ENCODE peak calls at places on chromosomes 13 and 19, in four cellular contexts. M is lower leg skin, Q is tibial nerve, W is HFF-Myc. E is an unnamed sample.

GRCh38 chr13:20566424-20566916 is 487 bp upstream of the IFT88 start:
- DNase-seq in W (peak), M (peak), Q (peak), E (peak)

GRCh38 chr19:16702123-16702522 is 17.5 kb upstream of the NWD1 start:
- DNase-seq in W (peak), Q (peak), M (no peak), E (no peak)

GRCh38 chr13:34408635-34409034 is 533.4 kb upstream of the NBEA start:
- DNase-seq in Q (no peak), M (no peak), W (no peak), E (no peak)

GRCh38 chr19:33432408-33433170 is 59.1 kb downstream of the CEBPG start:
- DNase-seq in M (no peak), Q (no peak), W (no peak), E (no peak)

GRCh38 chr19:5534787-5535586 is 32.8 kb downstream of the TINCR start:
- DNase-seq in Q (no peak), W (no peak), M (no peak), E (no peak)

GRCh38 chr19:3712663-3713531 is 4.7 kb downstream of the TJP3 start:
- DNase-seq in M (no peak), W (no peak), Q (no peak), E (no peak)

GRCh38 chr13:98994896-98995295 is 17.0 kb upstream of the DOCK9 start:
- DNase-seq in W (no peak), M (no peak), Q (no peak), E (no peak)

GRCh38 chr13:60492187-60492586 is 95.2 kb downstream of the TDRD3 start:
- DNase-seq in Q (no peak), W (no peak), M (no peak), E (no peak)

GRCh38 chr13:110506859-110507566 is 54.5 kb downstream of the RAB20 start:
- DNase-seq in W (no peak), Q (peak), M (no peak), E (no peak)

GRCh38 chr13:38941353-38941945 is 49.2 kb downstream of the STOML3 start:
- DNase-seq in M (no peak), Q (no peak), W (no peak), E (no peak)

GRCh38 chr13:60990032-60990733 is 425.5 kb downstream of the PCDH20 start:
- DNase-seq in Q (no peak), W (no peak), M (no peak), E (no peak)

GRCh38 chr13:80921556-80921955 is 580.6 kb upstream of the SPRY2 start:
- DNase-seq in W (no peak), Q (no peak), M (no peak), E (no peak)

GRCh38 chr19:16143399-16144215 is at the start of gene HSH2D:
- DNase-seq in W (no peak), Q (no peak), M (peak), E (no peak)

GRCh38 chr19:39156230-39156890 is 30.8 kb downstream of the PAK4 start:
- DNase-seq in M (no peak), W (no peak), Q (no peak), E (no peak)

GRCh38 chr19:17112700-17113099 is 37.1 kb downstream of the MYO9B start:
- DNase-seq in M (no peak), W (no peak), Q (no peak), E (no peak)

GRCh38 chr13:101455863-101456262 is 3.4 kb downstream of the ITGBL1 start:
- DNase-seq in Q (no peak), W (peak), M (no peak), E (peak)

GRCh38 chr13:31282741-31283455 is 83.1 kb downstream of the B3GLCT start:
- DNase-seq in M (no peak), Q (no peak), W (no peak), E (peak)

GRCh38 chr13:20127563-20128458 is 33.0 kb downstream of the GJA3 start:
- DNase-seq in W (no peak), M (peak), Q (peak), E (no peak)

GRCh38 chr13:33290421-33290965 is 4.9 kb upstream of the STARD13 start:
- DNase-seq in M (no peak), W (no peak), Q (no peak), E (no peak)

GRCh38 chr13:73200432-73200831 is 141.6 kb downstream of the KLF5 start:
- DNase-seq in W (no peak), M (no peak), Q (no peak), E (peak)

DNA sequence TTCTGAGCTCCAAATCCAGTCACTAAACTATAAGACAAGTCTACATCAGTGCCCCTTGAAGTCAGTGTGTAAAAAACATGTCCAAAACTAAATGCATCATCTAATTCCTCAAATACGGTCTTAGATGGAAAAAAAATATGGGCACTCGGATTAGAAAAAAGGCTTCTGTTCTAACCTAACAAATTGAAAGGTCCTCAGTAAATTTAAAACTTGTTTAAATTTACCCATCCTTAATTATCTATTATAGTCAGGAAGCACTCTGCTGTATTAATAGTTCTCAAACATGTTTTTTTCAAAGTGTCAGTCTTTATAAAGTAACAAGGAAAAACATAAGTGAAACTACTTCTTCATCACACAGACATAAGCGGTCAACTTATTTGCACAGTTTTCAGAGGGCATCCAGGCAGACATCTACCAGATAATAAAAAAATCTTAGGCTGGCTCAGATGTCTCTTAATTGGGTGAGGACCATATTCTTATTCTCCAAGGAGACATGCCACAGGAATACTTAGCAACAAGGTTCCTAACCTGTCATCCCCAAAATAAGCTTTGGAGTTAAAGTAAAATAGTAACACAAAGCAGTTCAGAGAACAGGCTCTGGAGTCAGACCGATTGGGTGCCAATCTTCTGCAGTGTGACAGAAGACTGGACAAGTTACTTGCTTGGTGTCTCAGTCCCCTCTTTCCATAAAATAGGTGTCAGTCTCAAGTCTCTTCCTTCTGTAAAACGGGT is 33.4 kb downstream of the ELF1 start:
- DNase-seq in W (no peak), Q (no peak), M (no peak), E (no peak)
- TF ChIP-seq CTCF in W (no peak), Q (no peak), M (no peak), E (no peak)

GRCh38 chr19:28242317-28242927 is 970.5 kb downstream of the UQCRFS1 start:
- DNase-seq in M (no peak), W (peak), Q (peak), E (peak)
- TF ChIP-seq CTCF in M (no peak), W (peak), Q (peak), E (peak)

GRCh38 chr19:11984986-11985385 is 20.1 kb downstream of the ZNF763 start:
- DNase-seq in W (no peak), Q (no peak), M (no peak), E (no peak)
- TF ChIP-seq CTCF in W (peak), Q (no peak), M (no peak), E (no peak)

DNA sequence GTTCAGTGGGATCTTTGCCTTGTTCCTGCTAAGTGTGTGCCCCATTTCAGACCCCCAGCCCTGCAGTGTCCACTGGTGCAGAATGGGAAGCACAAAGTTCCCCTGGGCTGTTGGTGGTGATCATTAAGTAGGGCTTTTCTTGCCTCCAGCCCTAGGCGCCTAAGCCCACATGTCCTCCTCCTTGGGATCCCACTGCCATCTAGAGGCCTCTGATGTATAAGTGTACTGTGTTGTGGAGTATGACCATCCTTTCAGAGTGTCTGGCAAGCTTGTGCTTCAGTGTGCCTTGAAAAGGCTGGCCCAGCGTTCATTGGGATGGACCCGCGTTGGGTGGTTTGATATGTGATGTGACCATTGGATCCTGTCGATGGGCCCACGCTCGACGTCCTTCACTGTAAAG is 71.2 kb downstream of the WASF3 start:
- DNase-seq in W (no peak), M (no peak), Q (no peak), E (no peak)
- TF ChIP-seq CTCF in W (peak), M (no peak), Q (no peak), E (no peak)

GRCh38 chr19:11090264-11091032 is 1.2 kb downstream of the LDLR start:
- DNase-seq in Q (peak), M (peak), W (peak), E (peak)
- TF ChIP-seq CTCF in Q (peak), M (no peak), W (no peak), E (no peak)

DNA sequence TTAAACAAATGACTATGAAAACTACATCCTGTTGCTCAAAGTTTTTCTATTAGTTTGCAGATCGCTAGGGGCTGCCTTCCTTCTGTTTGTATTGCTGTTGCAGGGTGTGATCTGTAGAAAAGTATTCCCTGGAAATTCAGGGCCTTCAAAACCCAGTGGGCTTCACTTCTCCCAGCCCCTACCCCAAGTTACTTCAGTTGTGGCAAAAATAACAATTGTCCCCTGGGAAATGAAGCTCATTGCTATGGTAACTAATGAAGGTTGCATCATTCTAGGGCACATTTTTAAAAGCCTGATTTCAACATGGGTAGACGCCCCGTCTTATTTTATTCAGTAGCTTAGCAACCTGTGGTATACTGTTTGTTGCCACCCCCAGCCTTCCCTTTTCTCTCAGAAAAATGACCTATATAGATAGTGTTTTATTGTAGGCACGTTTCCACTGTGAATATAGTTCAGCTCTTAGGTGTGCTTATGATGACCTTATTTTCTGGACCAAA is 60.9 kb downstream of the WDFY2 start:
- DNase-seq in Q (no peak), W (no peak), M (no peak), E (peak)
- TF ChIP-seq CTCF in Q (no peak), W (no peak), M (no peak), E (no peak)

GRCh38 chr13:46401432-46401831 is 14.4 kb upstream of the RUBCNL start:
- DNase-seq in W (no peak), Q (no peak), M (no peak), E (no peak)

GRCh38 chr13:46402178-46402577 is 15.1 kb upstream of the RUBCNL start:
- DNase-seq in W (no peak), Q (no peak), M (no peak), E (no peak)

GRCh38 chr13:46403851-46404731 is 17.0 kb upstream of the RUBCNL start:
- DNase-seq in Q (no peak), M (no peak), W (no peak), E (no peak)

GRCh38 chr13:46404732-46405097 is 17.7 kb upstream of the RUBCNL start:
- DNase-seq in W (no peak), Q (no peak), M (no peak), E (no peak)

DNA sequence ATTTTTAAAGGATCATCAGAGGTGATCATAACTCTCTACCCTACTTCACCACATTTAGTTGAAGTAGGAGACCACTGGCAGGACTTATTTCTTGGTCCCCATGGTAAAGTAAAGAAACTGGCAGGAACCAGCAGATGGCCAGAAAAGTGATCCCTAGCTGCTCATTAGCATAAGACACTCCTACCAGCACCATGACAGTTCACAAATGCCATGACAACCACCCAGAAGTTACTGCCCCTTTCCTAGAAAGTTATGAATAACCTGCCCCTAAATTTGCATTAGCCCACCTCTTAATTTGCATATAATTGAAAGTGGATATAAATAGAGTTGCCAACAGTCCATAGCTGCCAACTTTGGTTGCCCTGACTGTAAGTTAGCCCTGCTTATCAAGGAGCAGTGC is 18.4 kb upstream of the RUBCNL start:
- DNase-seq in Q (no peak), M (no peak), W (no peak), E (no peak)
- TF ChIP-seq CTCF in Q (no peak), M (no peak), W (no peak), E (no peak)

DNA sequence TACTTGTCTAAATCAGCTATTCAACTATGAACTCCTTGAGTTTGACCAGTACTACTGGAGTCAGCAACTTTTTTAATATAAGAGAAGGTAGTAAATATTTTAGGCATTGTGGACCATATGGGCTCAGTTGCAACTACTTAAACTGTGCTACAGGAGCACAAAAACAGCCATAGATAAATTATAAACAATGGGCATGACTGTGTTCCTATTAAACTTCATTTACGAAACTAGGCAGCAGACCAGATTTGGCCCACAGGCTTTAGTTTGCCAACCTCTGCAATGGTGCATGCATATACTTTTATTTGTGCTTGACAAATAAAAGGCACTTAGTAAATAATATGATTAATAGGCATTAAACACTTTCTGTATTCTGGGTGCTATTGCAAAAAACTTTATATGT is 7.6 kb downstream of the FNDC3A start:
- DNase-seq in W (no peak), M (no peak), Q (no peak), E (no peak)
- TF ChIP-seq CTCF in W (no peak), M (no peak), Q (no peak), E (no peak)

DNA sequence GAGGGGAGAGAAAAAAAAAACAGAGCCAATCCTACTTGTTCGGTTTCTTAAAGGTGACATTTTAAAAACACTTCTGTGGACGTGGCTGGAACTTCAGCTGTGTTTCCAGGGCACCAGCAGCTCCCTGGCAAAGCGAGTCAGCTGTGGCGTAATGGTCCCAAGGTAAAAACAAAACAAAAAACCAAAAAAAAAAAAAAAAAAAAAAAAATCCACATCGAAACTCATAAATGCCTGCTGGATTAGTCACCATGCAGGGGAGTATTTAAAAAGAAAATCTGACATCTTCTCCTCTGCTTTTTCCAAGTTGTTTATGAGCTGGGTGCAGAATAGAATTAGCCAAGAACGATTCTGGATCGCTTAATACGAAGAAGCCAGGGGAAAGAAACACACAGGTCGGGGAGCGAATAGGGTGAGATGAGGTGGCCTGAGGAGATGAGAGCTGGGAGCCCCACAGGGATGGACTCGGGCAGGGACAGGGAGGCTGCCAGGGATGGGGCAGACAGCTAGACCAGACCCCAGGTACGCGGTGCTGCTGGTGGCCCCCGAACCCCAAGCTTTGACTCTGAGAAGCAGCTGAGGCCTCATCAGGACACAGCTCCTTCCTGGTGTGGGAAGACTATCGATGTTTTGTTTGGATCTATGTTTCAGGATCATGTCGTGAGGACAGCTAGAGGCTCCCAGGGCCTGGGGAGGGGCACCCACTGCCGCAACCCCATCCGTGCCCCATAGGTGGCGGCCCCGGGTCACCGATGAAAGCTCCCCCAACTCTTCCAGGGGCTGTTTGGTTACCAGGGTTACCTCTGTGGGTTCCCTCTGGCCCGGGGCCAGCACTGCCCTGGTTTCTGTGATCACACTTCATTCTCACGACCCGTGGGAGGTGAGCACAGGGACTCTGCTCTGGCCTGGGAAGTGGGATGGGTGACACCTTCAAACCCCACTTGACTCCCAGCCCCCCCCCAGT is 3.1 kb upstream of the CTXN1 start:
- DNase-seq in Q (peak), W (peak), M (no peak), E (peak)
- TF ChIP-seq CTCF in Q (no peak), W (peak), M (no peak), E (peak)

GRCh38 chr13:51831519-51831918 is 13.5 kb downstream of the TMEM272 start:
- DNase-seq in Q (no peak), W (no peak), M (no peak), E (no peak)

GRCh38 chr13:51829236-51829899 is 15.6 kb downstream of the TMEM272 start:
- DNase-seq in W (no peak), Q (no peak), M (no peak), E (no peak)

GRCh38 chr13:51833980-51834379 is 11.0 kb downstream of the TMEM272 start:
- DNase-seq in Q (no peak), M (no peak), W (no peak), E (no peak)

GRCh38 chr13:51834581-51835158 is 10.3 kb downstream of the TMEM272 start:
- DNase-seq in Q (no peak), M (no peak), W (no peak), E (no peak)

DNA sequence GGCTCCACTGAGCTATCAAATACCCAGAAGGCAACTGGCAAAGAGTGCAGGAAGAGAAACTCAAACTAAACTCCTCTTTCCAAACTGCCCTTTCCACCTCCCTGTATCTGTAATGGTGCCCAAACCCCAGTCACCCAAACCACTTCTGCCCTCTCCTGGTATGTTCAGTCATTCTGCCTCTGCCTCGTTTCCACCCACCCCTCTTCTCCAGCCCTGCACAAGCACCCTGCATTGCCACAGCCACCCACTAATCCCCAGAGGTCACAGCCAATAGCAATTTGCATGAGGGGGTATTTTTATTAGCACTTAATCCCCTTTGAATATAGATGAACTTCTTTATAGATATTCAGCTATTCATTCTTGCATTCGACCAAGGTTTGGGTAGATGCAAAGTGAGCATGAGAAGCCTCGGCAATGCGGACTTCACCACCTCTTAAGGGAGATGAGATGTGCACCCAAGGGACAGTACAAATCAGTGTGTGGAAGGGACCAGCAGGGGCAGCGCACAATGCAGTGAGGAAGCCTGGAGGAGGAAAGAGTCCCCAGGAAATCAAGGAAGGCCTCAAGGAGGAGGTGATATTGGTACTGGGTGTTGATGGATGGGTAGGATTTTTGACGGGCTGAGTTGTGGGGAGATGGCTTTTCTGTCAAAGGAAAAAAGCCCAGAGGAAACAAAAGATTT is 12.4 kb downstream of the TMEM272 start:
- DNase-seq in M (no peak), Q (peak), W (no peak), E (no peak)
- TF ChIP-seq CTCF in M (no peak), Q (peak), W (no peak), E (no peak)